ENCODE peak calls at places on chromosomes 11 and 22, in four cellular contexts. N is mammary epithelial cell, U is endodermal cell, D is tibial nerve. B is an unnamed sample.

GRCh38 chr11:124622531-124623451 is at the start of gene TBRG1:
- DNase-seq in N (peak), U (peak), D (peak), B (peak)

GRCh38 chr22:24053481-24054226 is 42.5 kb downstream of the CABIN1 start:
- DNase-seq in N (no peak), U (no peak), D (no peak), B (no peak)

GRCh38 chr11:58428021-58428420 is at the start of gene OR5B2:
- DNase-seq in N (no peak), U (no peak), D (no peak), B (no peak)

GRCh38 chr11:100574894-100575769 is 112.0 kb upstream of the ARHGAP42 start:
- DNase-seq in N (peak), U (no peak), D (no peak), B (no peak)

GRCh38 chr11:26323837-26324236 is 8.1 kb upstream of the ANO3 start:
- DNase-seq in N (no peak), U (no peak), D (no peak), B (no peak)

GRCh38 chr22:31586137-31586920 is 75.7 kb downstream of the PISD start:
- DNase-seq in N (no peak), U (no peak), D (no peak), B (no peak)

GRCh38 chr11:47691979-47692378 is 23.2 kb downstream of the AGBL2 start:
- DNase-seq in N (no peak), U (peak), D (no peak), B (no peak)

GRCh38 chr11:95067828-95068244 is 1.1 kb downstream of the SRSF8 start:
- DNase-seq in N (no peak), U (no peak), D (no peak), B (no peak)

DNA sequence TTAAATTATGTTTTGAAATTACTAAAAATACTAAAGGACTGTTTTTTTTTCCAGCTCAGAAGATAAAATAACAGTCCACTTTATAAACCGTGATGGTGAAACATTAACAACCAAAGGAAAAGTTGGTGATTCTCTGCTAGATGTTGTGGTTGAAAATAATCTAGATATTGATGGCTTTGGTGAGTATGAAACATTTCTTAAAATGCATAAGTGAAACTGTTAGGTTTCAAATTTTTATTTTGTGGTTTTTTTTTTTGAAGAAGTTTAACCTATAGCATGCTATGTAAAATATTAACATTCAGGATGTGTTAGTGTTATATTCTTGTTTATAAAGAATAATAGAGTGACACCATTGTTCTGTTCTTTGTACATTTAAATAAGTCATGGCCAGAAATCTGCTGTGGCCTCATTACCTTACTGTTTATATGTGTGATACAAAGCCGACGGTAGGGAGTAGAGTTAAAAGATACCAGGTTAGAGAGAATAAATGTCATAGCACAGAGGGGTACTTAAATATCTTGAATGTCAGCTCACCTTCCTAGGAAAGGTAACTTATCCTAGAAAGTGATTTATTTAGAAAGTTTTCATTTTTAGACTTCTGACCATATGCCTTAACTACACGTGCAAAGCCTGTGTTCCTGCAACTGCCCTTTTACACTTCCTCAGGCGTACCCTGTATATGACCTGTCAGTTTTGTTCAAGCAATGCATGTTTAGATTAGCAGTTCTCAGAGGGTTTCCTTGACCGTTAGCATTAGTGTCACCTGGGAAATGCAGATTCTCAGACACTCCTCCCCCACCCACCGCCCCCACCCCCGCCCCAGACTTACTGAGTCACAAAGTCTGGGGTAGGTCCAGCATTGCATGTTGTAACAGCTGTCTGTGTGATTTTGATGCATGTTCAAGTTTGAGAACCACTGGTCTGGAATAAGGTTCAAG is 6.3 kb downstream of the FDX1 start:
- DNase-seq in N (peak), U (no peak), D (no peak), B (no peak)
- TF ChIP-seq CTCF in N (no peak), U (no peak), D (no peak), B (no peak)

GRCh38 chr11:17766590-17766989 is 32.0 kb downstream of the KCNC1 start:
- DNase-seq in N (no peak), U (peak), D (no peak), B (no peak)
- TF ChIP-seq CTCF in N (peak), U (peak), D (no peak), B (no peak)

GRCh38 chr22:41417622-41418390 is 28.8 kb downstream of the TOB2 start:
- DNase-seq in N (no peak), U (no peak), D (peak), B (no peak)

GRCh38 chr22:41410311-41410751 is 28.6 kb downstream of the TEF start:
- DNase-seq in N (no peak), U (no peak), D (no peak), B (no peak)

GRCh38 chr22:41411021-41411851 is 29.5 kb downstream of the TEF start:
- DNase-seq in N (no peak), U (no peak), D (no peak), B (no peak)

GRCh38 chr22:41418717-41419116 is 27.9 kb downstream of the TOB2 start:
- DNase-seq in N (no peak), U (no peak), D (no peak), B (no peak)

GRCh38 chr22:41415554-41415953 is 31.0 kb downstream of the TOB2 start:
- DNase-seq in N (no peak), U (no peak), D (no peak), B (no peak)
- TF ChIP-seq CTCF in N (no peak), U (no peak), D (no peak), B (no peak)

DNA sequence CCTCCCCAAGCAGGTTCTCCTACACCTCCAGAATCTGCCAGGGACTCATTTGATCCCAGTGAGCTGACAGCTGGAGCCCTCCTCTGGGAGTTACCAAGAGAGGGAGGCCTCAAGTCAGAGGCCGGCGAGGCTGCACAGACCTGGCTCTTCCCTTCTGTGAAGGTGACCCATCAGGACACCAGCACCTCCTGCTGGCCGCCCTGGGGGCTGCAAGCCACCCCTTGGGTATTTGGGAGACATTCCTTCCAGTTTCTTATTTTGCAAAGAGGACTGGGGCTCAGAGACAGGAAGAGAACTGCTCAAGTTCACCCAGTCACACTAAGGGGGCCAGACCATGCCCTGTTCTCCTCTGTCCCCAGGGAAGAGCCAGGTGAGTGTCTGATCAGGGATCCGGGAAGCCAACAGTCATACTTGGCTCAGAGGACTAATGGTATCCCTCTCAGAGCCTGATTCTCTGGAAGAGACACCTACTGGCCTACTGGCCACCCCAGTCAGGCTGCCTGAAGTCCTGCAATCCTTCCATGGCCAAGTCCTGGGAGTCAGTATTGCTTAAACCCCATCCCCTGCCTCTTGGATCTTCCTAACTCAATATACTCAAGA is 40.5 kb upstream of the RIC3 start:
- DNase-seq in N (no peak), U (peak), D (no peak), B (no peak)
- TF ChIP-seq CTCF in N (peak), U (peak), D (no peak), B (peak)

DNA sequence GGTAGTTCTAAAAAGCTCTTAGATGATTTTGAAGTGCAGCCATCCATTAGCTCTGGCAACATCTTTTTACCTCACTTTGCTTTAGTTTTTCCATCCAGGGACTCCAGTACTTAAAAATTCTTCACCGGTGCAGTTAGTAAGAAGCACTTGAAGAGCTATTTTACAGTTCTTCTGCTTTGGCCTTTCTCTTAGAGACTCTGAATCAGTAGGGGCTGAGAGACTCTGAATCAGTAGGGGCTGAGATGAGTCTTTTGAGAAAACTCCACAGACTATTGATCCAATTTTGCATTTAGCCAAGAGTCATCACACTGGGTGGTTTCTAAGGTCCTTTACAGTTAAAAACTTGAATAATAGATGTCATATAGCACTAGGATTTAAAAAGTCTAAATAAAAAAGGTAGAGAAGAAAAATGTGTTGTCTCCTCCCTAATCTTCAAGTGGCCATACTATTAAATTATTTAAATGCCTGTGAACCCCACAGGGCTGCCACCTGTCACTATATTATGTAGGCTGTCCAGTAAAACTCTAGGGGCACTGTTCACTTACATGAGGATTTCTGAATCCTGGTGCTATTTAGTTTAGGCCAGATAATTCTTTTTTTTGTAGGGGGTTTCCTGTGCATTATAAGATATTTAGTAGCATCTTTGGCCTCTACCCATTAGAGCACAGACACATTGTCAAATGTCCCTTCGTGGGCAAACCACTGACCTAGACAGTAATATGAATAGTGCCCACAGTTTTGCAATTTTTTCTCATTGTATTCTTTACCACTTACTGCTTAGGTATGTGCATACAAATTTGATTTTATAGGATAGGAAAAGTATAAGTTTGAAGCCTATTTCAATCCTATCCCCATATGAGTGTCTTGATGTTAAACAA is 26.3 kb upstream of the HIKESHI start:
- DNase-seq in N (no peak), U (no peak), D (no peak), B (no peak)
- TF ChIP-seq CTCF in N (no peak), U (peak), D (no peak), B (no peak)

DNA sequence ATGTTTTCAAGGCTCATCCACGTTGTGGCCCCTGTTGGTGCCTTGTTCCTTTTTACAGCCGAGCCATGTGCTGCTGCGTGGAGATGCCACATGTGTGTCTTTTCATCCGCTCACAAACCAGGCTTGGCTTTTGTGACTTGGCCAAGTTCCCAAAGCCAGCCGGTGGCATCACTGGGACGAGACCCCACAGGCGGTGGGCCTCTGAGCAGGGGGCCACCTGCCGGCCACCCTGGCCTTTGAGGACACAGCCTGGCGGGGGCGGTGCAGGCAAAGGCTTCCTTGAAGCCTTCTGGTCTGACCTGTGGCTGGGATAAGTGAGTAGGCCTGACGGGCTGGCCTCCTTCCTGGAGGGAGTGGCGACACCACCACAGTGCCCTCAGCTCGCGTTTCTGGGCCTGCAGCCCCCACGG is 10.6 kb downstream of the GRK2 start:
- DNase-seq in N (no peak), U (peak), D (no peak), B (no peak)
- TF ChIP-seq CTCF in N (no peak), U (peak), D (peak), B (no peak)

GRCh38 chr11:19805346-19805745 is 92.7 kb downstream of the NAV2 start:
- DNase-seq in N (no peak), U (no peak), D (no peak), B (no peak)
- TF ChIP-seq CTCF in N (no peak), U (no peak), D (no peak), B (no peak)

GRCh38 chr22:20956258-20957117 is 10.6 kb upstream of the AIFM3 start:
- DNase-seq in N (peak), U (peak), D (no peak), B (no peak)
- TF ChIP-seq CTCF in N (no peak), U (peak), D (no peak), B (no peak)

DNA sequence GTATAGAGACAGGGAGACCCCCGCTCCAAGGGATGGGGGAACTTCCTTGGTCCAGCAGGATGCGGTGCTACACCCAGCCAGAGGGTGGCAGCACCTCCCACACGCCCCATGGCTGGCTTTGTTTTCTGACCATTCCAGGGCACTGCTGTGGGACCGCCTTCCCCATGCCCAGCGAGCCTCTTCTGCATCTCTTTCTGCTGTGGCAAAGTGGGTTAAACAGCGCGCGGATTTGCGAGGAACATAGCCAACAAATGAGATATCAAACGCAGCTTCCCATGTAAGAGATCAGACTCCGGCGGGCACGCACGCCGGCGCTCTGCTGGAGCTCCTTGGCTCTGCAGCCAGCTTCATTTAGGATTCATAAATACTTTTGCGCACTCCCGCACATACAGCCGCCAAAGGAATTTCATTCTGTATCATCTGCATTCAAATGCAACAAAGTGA is 485.8 kb upstream of the CADM1 start:
- DNase-seq in N (no peak), U (peak), D (no peak), B (peak)
- TF ChIP-seq CTCF in N (peak), U (peak), D (peak), B (peak)

DNA sequence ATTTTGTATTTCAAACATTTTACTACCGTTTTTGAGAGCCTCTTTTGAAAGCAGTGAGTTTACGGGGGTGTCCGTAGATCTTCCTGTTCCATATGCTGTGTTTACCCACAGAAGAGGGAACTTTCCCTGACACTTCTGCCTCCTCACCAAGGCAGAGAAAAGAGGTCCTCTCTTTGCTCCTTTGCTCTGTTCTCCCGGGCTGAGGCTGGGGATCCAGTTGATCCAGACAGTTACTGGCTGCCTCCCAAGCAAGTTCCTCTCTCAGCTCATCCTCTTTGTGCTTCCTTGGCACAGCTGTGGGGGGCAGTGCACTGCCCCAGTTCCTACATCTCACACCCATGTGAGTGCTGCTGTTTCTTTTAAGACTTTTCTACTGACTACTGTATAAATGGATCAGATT is 813.7 kb downstream of the NTM start:
- DNase-seq in N (no peak), U (no peak), D (no peak), B (no peak)
- TF ChIP-seq CTCF in N (no peak), U (peak), D (no peak), B (no peak)